ENCODE peak calls at places on chromosomes 4 and X, in five cellular contexts. A, E, N, T and J are unnamed samples.

GRCh38 chrX:9907645-9908387 is 59.3 kb upstream of the CLDN34 start:
- DNase-seq in A (no peak), N (peak), T (no peak), E (peak), J (peak)

GRCh38 chr4:69910016-69910782 is 20.7 kb upstream of the CSN1S1 start:
- DNase-seq in T (no peak), N (no peak), E (peak), A (no peak), J (peak)

GRCh38 chr4:183876268-183876934 is 28.7 kb upstream of the STOX2 start:
- DNase-seq in A (peak), T (no peak), E (peak), N (peak), J (peak)

GRCh38 chr4:1195109-1195671 is 22.8 kb upstream of the SPON2 start:
- DNase-seq in E (no peak), A (no peak), T (no peak), N (no peak), J (no peak)

GRCh38 chr4:87068591-87069021 is 133.8 kb downstream of the AFF1 start:
- DNase-seq in T (no peak), E (no peak), N (no peak), A (no peak), J (no peak)

GRCh38 chr4:48290146-48290772 is 20.6 kb upstream of the TEC start:
- DNase-seq in A (no peak), T (peak), E (no peak), N (peak), J (no peak)

GRCh38 chrX:123803331-123803983 is 56.4 kb upstream of the XIAP start:
- DNase-seq in A (no peak), T (peak), N (peak), E (peak), J (peak)

GRCh38 chr4:74990276-74990675 is 57.4 kb downstream of the PARM1 start:
- DNase-seq in N (no peak), A (no peak), T (no peak), E (no peak), J (no peak)

GRCh38 chr4:46992338-46992737 is 1.0 kb downstream of the GABRA4 start:
- DNase-seq in N (no peak), T (no peak), E (no peak), A (no peak), J (no peak)

GRCh38 chrX:48451708-48452107 is 18.4 kb downstream of the SLC38A5 start:
- DNase-seq in N (no peak), A (no peak), T (no peak), E (no peak), J (no peak)

GRCh38 chr4:80732010-80732409 is 298.5 kb upstream of the BMP3 start:
- DNase-seq in T (no peak), A (no peak), N (peak), E (no peak), J (peak)

GRCh38 chr4:173505924-173506779 is 23.9 kb downstream of the HAND2 start:
- DNase-seq in T (peak), N (no peak), E (peak), A (no peak), J (peak)

GRCh38 chr4:150067859-150068258 is 10.4 kb upstream of the DCLK2 start:
- DNase-seq in N (no peak), E (peak), T (no peak), A (no peak), J (no peak)

GRCh38 chr4:82814034-82814433 is 15.4 kb upstream of the SCD5 start:
- DNase-seq in E (no peak), N (no peak), T (no peak), A (no peak), J (no peak)

GRCh38 chr4:64617813-64618212 is 208.6 kb upstream of the TECRL start:
- DNase-seq in T (peak), N (peak), E (no peak), A (no peak), J (no peak)

GRCh38 chr4:168803727-168804126 is 206.3 kb downstream of the CBR4 start:
- DNase-seq in T (no peak), A (no peak), E (peak), N (peak), J (peak)

GRCh38 chrX:40154853-40155616 is 57.3 kb upstream of the BCOR start:
- DNase-seq in E (peak), A (peak), T (peak), N (no peak), J (peak)

GRCh38 chrX:24902808-24903207 is 113.0 kb downstream of the ARX start:
- DNase-seq in E (peak), T (no peak), A (no peak), N (no peak), J (peak)

GRCh38 chr4:6331468-6331867 is 61.8 kb downstream of the WFS1 start:
- DNase-seq in E (no peak), N (no peak), A (no peak), T (no peak), J (no peak)

GRCh38 chr4:3655485-3656429 is 110.4 kb upstream of the ADRA2C start:
- DNase-seq in N (no peak), T (no peak), A (no peak), E (no peak), J (no peak)

GRCh38 chr4:184397516-184398163 is 76.7 kb downstream of the IRF2 start:
- DNase-seq in T (no peak), E (no peak), A (no peak), N (no peak), J (no peak)

GRCh38 chrX:155893513-155893912 is 12.4 kb downstream of the VAMP7 start:
- DNase-seq in A (no peak), T (no peak), E (no peak), N (no peak), J (no peak)